ENCODE peak calls at places on chromosome 15, in eight cellular contexts. G, F, C, V, X, B, M and Z are unnamed samples.

GRCh38 chr15:41566121-41566885 is 7.3 kb downstream of the TYRO3 start:
- DNase-seq in B (no peak), X (no peak), F (no peak), C (no peak), M (no peak), G (no peak), V (no peak), Z (peak)

GRCh38 chr15:60526127-60526616 is 47.2 kb upstream of the ICE2 start:
- DNase-seq in G (no peak), V (no peak), C (no peak), X (no peak), M (no peak), B (peak), F (peak), Z (no peak)

GRCh38 chr15:29792426-29793159 is 29.7 kb downstream of the TJP1 start:
- DNase-seq in F (no peak), X (no peak), G (no peak), C (peak), M (peak), B (no peak), V (no peak), Z (no peak)

GRCh38 chr15:101305820-101306255 is 10.8 kb upstream of the SNRPA1 start:
- DNase-seq in B (no peak), C (no peak), X (no peak), V (no peak), G (no peak), M (no peak), F (no peak), Z (no peak)

GRCh38 chr15:29822100-29822684 is at the start of gene TJP1:
- DNase-seq in V (peak), F (peak), M (peak), C (peak), X (peak), B (peak), G (peak), Z (peak)

GRCh38 chr15:56931674-56932507 is 13.4 kb downstream of the TCF12 start:
- DNase-seq in G (no peak), M (no peak), X (no peak), F (no peak), B (no peak), C (no peak), V (no peak), Z (no peak)

GRCh38 chr15:78233496-78233895 is 869 bp downstream of the ACSBG1 start:
- DNase-seq in B (no peak), G (no peak), V (no peak), C (no peak), X (no peak), M (no peak), F (no peak), Z (no peak)

GRCh38 chr15:24862726-24863521 is 91.9 kb upstream of the SNRPN start:
- DNase-seq in X (no peak), C (no peak), B (no peak), F (no peak), V (no peak), G (no peak), M (no peak), Z (no peak)

GRCh38 chr15:59972241-59972640 is 31.9 kb upstream of the FOXB1 start:
- DNase-seq in C (no peak), V (no peak), G (no peak), F (no peak), X (no peak), B (no peak), M (no peak), Z (no peak)

GRCh38 chr15:70602834-70603560 is 160.4 kb downstream of the UACA start:
- DNase-seq in C (no peak), B (no peak), X (no peak), M (no peak), G (no peak), F (no peak), V (no peak), Z (no peak)

GRCh38 chr15:30649952-30650929 is 24.3 kb downstream of the ARHGAP11B start:
- DNase-seq in M (no peak), V (no peak), X (no peak), C (peak), G (peak), B (no peak), F (no peak), Z (no peak)

GRCh38 chr15:78108300-78109084 is 16.1 kb downstream of the SH2D7 start:
- DNase-seq in F (peak), B (peak), M (peak), X (peak), V (peak), C (peak), G (peak), Z (peak)

GRCh38 chr15:77025066-77025435 is 30.1 kb downstream of the PSTPIP1 start:
- DNase-seq in G (no peak), B (no peak), F (no peak), C (no peak), M (no peak), X (no peak), V (no peak), Z (no peak)

GRCh38 chr15:64004582-64004981 is 41.7 kb downstream of the DAPK2 start:
- DNase-seq in C (peak), X (no peak), M (no peak), G (peak), B (no peak), F (no peak), V (peak), Z (no peak)